ENCODE peak calls at places on chromosome 9, in four cellular contexts. One of them, this sample, is unnamed.

GRCh38 chr9:121359358-121360294 is 10.4 kb downstream of the STOM start:
- DNase-seq in AG04450: no peak
- DNase-seq in LHCN-M2: peak; percentile 67
- DNase-seq in NCI-H748 treated with DMSO at 0.1 percent for 48 hours: no peak
- DNase-seq in this sample: no peak

GRCh38 chr9:114697951-114698351 is 16.0 kb upstream of the TEX48 start:
- DNase-seq in AG04450: no peak
- DNase-seq in LHCN-M2: no peak
- DNase-seq in NCI-H748 treated with DMSO at 0.1 percent for 48 hours: no peak
- DNase-seq in this sample: no peak

GRCh38 chr9:77764894-77765780 is 117.0 kb upstream of the GNA14 start:
- DNase-seq in AG04450: peak; percentile 50
- DNase-seq in LHCN-M2: peak; percentile 56
- DNase-seq in NCI-H748 treated with DMSO at 0.1 percent for 48 hours: no peak
- DNase-seq in this sample: no peak

GRCh38 chr9:75844321-75844720 is 46.2 kb upstream of the PCSK5 start:
- DNase-seq in AG04450: no peak
- DNase-seq in LHCN-M2: no peak
- DNase-seq in NCI-H748 treated with DMSO at 0.1 percent for 48 hours: no peak
- DNase-seq in this sample: peak; percentile 42

GRCh38 chr9:114662081-114662989 is 4.7 kb upstream of the TEX53 start:
- DNase-seq in AG04450: no peak
- DNase-seq in LHCN-M2: no peak
- DNase-seq in NCI-H748 treated with DMSO at 0.1 percent for 48 hours: peak; percentile 40
- DNase-seq in this sample: no peak

GRCh38 chr9:89886281-89886700 is 281.5 kb downstream of the GADD45G start:
- DNase-seq in AG04450: no peak
- DNase-seq in LHCN-M2: no peak
- DNase-seq in NCI-H748 treated with DMSO at 0.1 percent for 48 hours: no peak
- DNase-seq in this sample: no peak

GRCh38 chr9:94767331-94768099 is 41.0 kb downstream of the AOPEP start:
- DNase-seq in AG04450: no peak
- DNase-seq in LHCN-M2: no peak
- DNase-seq in NCI-H748 treated with DMSO at 0.1 percent for 48 hours: no peak
- DNase-seq in this sample: no peak

GRCh38 chr9:131798166-131798565 is 58.3 kb upstream of the RAPGEF1 start:
- DNase-seq in AG04450: no peak
- DNase-seq in LHCN-M2: no peak
- DNase-seq in NCI-H748 treated with DMSO at 0.1 percent for 48 hours: no peak
- DNase-seq in this sample: no peak

GRCh38 chr9:127449332-127449966 is 1.8 kb downstream of the RPL12 start:
- DNase-seq in AG04450: no peak
- DNase-seq in LHCN-M2: no peak
- DNase-seq in NCI-H748 treated with DMSO at 0.1 percent for 48 hours: no peak
- DNase-seq in this sample: no peak

GRCh38 chr9:13279284-13280162 is at the start of gene MPDZ:
- DNase-seq in AG04450: no peak
- DNase-seq in LHCN-M2: peak; percentile 39
- DNase-seq in NCI-H748 treated with DMSO at 0.1 percent for 48 hours: peak; percentile 34
- DNase-seq in this sample: no peak

GRCh38 chr9:77750284-77750683 is 102.2 kb upstream of the GNA14 start:
- DNase-seq in AG04450: no peak
- DNase-seq in LHCN-M2: no peak
- DNase-seq in NCI-H748 treated with DMSO at 0.1 percent for 48 hours: no peak
- DNase-seq in this sample: no peak

GRCh38 chr9:77898864-77899263 is 132.7 kb downstream of the GNAQ start:
- DNase-seq in AG04450: no peak
- DNase-seq in LHCN-M2: no peak
- DNase-seq in NCI-H748 treated with DMSO at 0.1 percent for 48 hours: no peak
- DNase-seq in this sample: no peak

GRCh38 chr9:126722252-126722921 is 82.5 kb upstream of the ZBTB43 start:
- DNase-seq in AG04450: no peak
- DNase-seq in LHCN-M2: peak; percentile 31
- DNase-seq in NCI-H748 treated with DMSO at 0.1 percent for 48 hours: peak; percentile 37
- DNase-seq in this sample: peak; percentile 19

GRCh38 chr9:93896093-93896492 is 59.1 kb downstream of the BARX1 start:
- DNase-seq in AG04450: no peak
- DNase-seq in LHCN-M2: no peak
- DNase-seq in NCI-H748 treated with DMSO at 0.1 percent for 48 hours: no peak
- DNase-seq in this sample: no peak

GRCh38 chr9:18437315-18438200 is 36.4 kb upstream of the ADAMTSL1 start:
- DNase-seq in AG04450: no peak
- DNase-seq in LHCN-M2: peak; percentile 88
- DNase-seq in NCI-H748 treated with DMSO at 0.1 percent for 48 hours: no peak
- DNase-seq in this sample: peak; percentile 94

GRCh38 chr9:72977670-72978069 is 24.8 kb upstream of the ALDH1A1 start:
- DNase-seq in AG04450: no peak
- DNase-seq in LHCN-M2: peak; percentile 89
- DNase-seq in NCI-H748 treated with DMSO at 0.1 percent for 48 hours: no peak
- DNase-seq in this sample: no peak

GRCh38 chr9:76592105-76593010 is 133.4 kb downstream of the GCNT1 start:
- DNase-seq in AG04450: no peak
- DNase-seq in LHCN-M2: peak; percentile 48
- DNase-seq in NCI-H748 treated with DMSO at 0.1 percent for 48 hours: no peak
- DNase-seq in this sample: no peak

GRCh38 chr9:71941060-71941568 is 29.7 kb downstream of the C9orf85 start:
- DNase-seq in AG04450: no peak
- DNase-seq in LHCN-M2: peak; percentile 51
- DNase-seq in NCI-H748 treated with DMSO at 0.1 percent for 48 hours: no peak
- DNase-seq in this sample: no peak

GRCh38 chr9:92141144-92142129 is 26.2 kb upstream of the SPTLC1 start:
- DNase-seq in AG04450: no peak
- DNase-seq in LHCN-M2: peak; percentile 45
- DNase-seq in NCI-H748 treated with DMSO at 0.1 percent for 48 hours: no peak
- DNase-seq in this sample: no peak

GRCh38 chr9:16062542-16063240 is 509.8 kb downstream of the CCDC171 start:
- DNase-seq in AG04450: peak; percentile 90
- DNase-seq in LHCN-M2: peak; percentile 98
- DNase-seq in NCI-H748 treated with DMSO at 0.1 percent for 48 hours: no peak
- DNase-seq in this sample: peak; percentile 43

GRCh38 chr9:93346240-93347112 is 105.0 kb upstream of the FAM120A start:
- DNase-seq in AG04450: no peak
- DNase-seq in LHCN-M2: no peak
- DNase-seq in NCI-H748 treated with DMSO at 0.1 percent for 48 hours: no peak
- DNase-seq in this sample: no peak

GRCh38 chr9:98018347-98018746 is 35.2 kb downstream of the ANP32B start:
- DNase-seq in AG04450: no peak
- DNase-seq in LHCN-M2: no peak
- DNase-seq in NCI-H748 treated with DMSO at 0.1 percent for 48 hours: no peak
- DNase-seq in this sample: no peak

GRCh38 chr9:108634164-108634563 is 221.6 kb downstream of the ACTL7B start:
- DNase-seq in AG04450: no peak
- DNase-seq in LHCN-M2: peak; percentile 90
- DNase-seq in NCI-H748 treated with DMSO at 0.1 percent for 48 hours: peak; percentile 48
- DNase-seq in this sample: peak; percentile 77

GRCh38 chr9:13646500-13646899 is 367.0 kb upstream of the MPDZ start:
- DNase-seq in AG04450: no peak
- DNase-seq in LHCN-M2: no peak
- DNase-seq in NCI-H748 treated with DMSO at 0.1 percent for 48 hours: no peak
- DNase-seq in this sample: no peak

GRCh38 chr9:37986771-37987258 is 82.2 kb downstream of the SHB start:
- DNase-seq in AG04450: no peak
- DNase-seq in LHCN-M2: no peak
- DNase-seq in NCI-H748 treated with DMSO at 0.1 percent for 48 hours: no peak
- DNase-seq in this sample: no peak

GRCh38 chr9:98330831-98331230 is 75.4 kb upstream of the TBC1D2 start:
- DNase-seq in AG04450: peak; percentile 84
- DNase-seq in LHCN-M2: no peak
- DNase-seq in NCI-H748 treated with DMSO at 0.1 percent for 48 hours: no peak
- DNase-seq in this sample: no peak

GRCh38 chr9:7205806-7206205 is 448.0 kb downstream of the KDM4C start:
- DNase-seq in AG04450: no peak
- DNase-seq in LHCN-M2: no peak
- DNase-seq in NCI-H748 treated with DMSO at 0.1 percent for 48 hours: no peak
- DNase-seq in this sample: no peak

GRCh38 chr9:112896131-112896530 is 5.5 kb upstream of the SLC46A2 start:
- DNase-seq in AG04450: no peak
- DNase-seq in LHCN-M2: no peak
- DNase-seq in NCI-H748 treated with DMSO at 0.1 percent for 48 hours: no peak
- DNase-seq in this sample: no peak

GRCh38 chr9:132312873-132313272 is 41.9 kb downstream of the SETX start:
- DNase-seq in AG04450: no peak
- DNase-seq in LHCN-M2: no peak
- DNase-seq in NCI-H748 treated with DMSO at 0.1 percent for 48 hours: no peak
- DNase-seq in this sample: no peak

GRCh38 chr9:92970467-92970923 is 23.2 kb downstream of the FGD3 start:
- DNase-seq in AG04450: no peak
- DNase-seq in LHCN-M2: peak; percentile 26
- DNase-seq in NCI-H748 treated with DMSO at 0.1 percent for 48 hours: no peak
- DNase-seq in this sample: peak; percentile 65

GRCh38 chr9:126773004-126773607 is 31.7 kb upstream of the ZBTB43 start:
- DNase-seq in AG04450: no peak
- DNase-seq in LHCN-M2: no peak
- DNase-seq in NCI-H748 treated with DMSO at 0.1 percent for 48 hours: no peak
- DNase-seq in this sample: no peak

GRCh38 chr9:134666801-134667200 is 25.2 kb downstream of the COL5A1 start:
- DNase-seq in AG04450: no peak
- DNase-seq in LHCN-M2: peak; percentile 62
- DNase-seq in NCI-H748 treated with DMSO at 0.1 percent for 48 hours: no peak
- DNase-seq in this sample: no peak

GRCh38 chr9:70589571-70590263 is 175.3 kb upstream of the KLF9 start:
- DNase-seq in AG04450: no peak
- DNase-seq in LHCN-M2: peak; percentile 60
- DNase-seq in NCI-H748 treated with DMSO at 0.1 percent for 48 hours: no peak
- DNase-seq in this sample: peak; percentile 85

GRCh38 chr9:124800306-124801259 is 23.6 kb downstream of the OLFML2A start:
- DNase-seq in AG04450: no peak
- DNase-seq in LHCN-M2: no peak
- DNase-seq in NCI-H748 treated with DMSO at 0.1 percent for 48 hours: no peak
- DNase-seq in this sample: no peak

GRCh38 chr9:114497220-114497619 is 8.1 kb downstream of the WHRN start:
- DNase-seq in AG04450: no peak
- DNase-seq in LHCN-M2: no peak
- DNase-seq in NCI-H748 treated with DMSO at 0.1 percent for 48 hours: no peak
- DNase-seq in this sample: peak; percentile 28

GRCh38 chr9:80775515-80775914 is 913.8 kb downstream of the TLE1 start:
- DNase-seq in AG04450: no peak
- DNase-seq in LHCN-M2: peak; percentile 60
- DNase-seq in NCI-H748 treated with DMSO at 0.1 percent for 48 hours: no peak
- DNase-seq in this sample: peak; percentile 73

GRCh38 chr9:113462781-113463286 is 693 bp upstream of the RGS3 start:
- DNase-seq in AG04450: no peak
- DNase-seq in LHCN-M2: no peak
- DNase-seq in NCI-H748 treated with DMSO at 0.1 percent for 48 hours: no peak
- DNase-seq in this sample: no peak